ENCODE peak calls at places on chromosomes 2 and 18, in eight cellular contexts. One of them, this sample, is unnamed.

GRCh38 chr18:22682720-22683119 is 250.4 kb upstream of the RBBP8 start:
- DNase-seq in body of pancreas: no peak
- DNase-seq in adrenal gland: no peak
- DNase-seq in ovary: no peak
- DNase-seq in uterus: no peak
- DNase-seq in right lobe of liver: no peak
- DNase-seq in breast epithelium: no peak
- DNase-seq in prostate gland: no peak
- DNase-seq in this sample: no peak

GRCh38 chr2:11140492-11140891 is 14.8 kb upstream of the SLC66A3 start:
- DNase-seq in body of pancreas: no peak
- DNase-seq in adrenal gland: no peak
- DNase-seq in ovary: no peak
- DNase-seq in uterus: no peak
- DNase-seq in right lobe of liver: no peak
- DNase-seq in breast epithelium: no peak
- DNase-seq in prostate gland: no peak
- DNase-seq in this sample: no peak

GRCh38 chr2:106011380-106011779 is 182.7 kb downstream of the UXS1 start:
- DNase-seq in body of pancreas: no peak
- DNase-seq in adrenal gland: no peak
- DNase-seq in ovary: no peak
- DNase-seq in uterus: no peak
- DNase-seq in right lobe of liver: no peak
- DNase-seq in breast epithelium: no peak
- DNase-seq in prostate gland: no peak
- DNase-seq in this sample: no peak

GRCh38 chr2:58146707-58147106 is 94.4 kb downstream of the FANCL start:
- DNase-seq in body of pancreas: no peak
- DNase-seq in adrenal gland: no peak
- DNase-seq in ovary: no peak
- DNase-seq in uterus: no peak
- DNase-seq in right lobe of liver: no peak
- DNase-seq in breast epithelium: no peak
- DNase-seq in prostate gland: no peak
- DNase-seq in this sample: no peak

GRCh38 chr2:111238336-111238735 is 117.6 kb downstream of the BCL2L11 start:
- DNase-seq in body of pancreas: no peak
- DNase-seq in adrenal gland: no peak
- DNase-seq in ovary: no peak
- DNase-seq in uterus: no peak
- DNase-seq in right lobe of liver: no peak
- DNase-seq in breast epithelium: no peak
- DNase-seq in prostate gland: no peak
- DNase-seq in this sample: no peak

GRCh38 chr2:195711478-195711877 is 54.5 kb downstream of the SLC39A10 start:
- DNase-seq in body of pancreas: no peak
- DNase-seq in adrenal gland: no peak
- DNase-seq in ovary: no peak
- DNase-seq in uterus: no peak
- DNase-seq in right lobe of liver: no peak
- DNase-seq in breast epithelium: no peak
- DNase-seq in prostate gland: no peak
- DNase-seq in this sample: no peak

GRCh38 chr18:58896268-58896667 is 31.6 kb downstream of the ZNF532 start:
- DNase-seq in body of pancreas: no peak
- DNase-seq in adrenal gland: no peak
- DNase-seq in ovary: no peak
- DNase-seq in uterus: no peak
- DNase-seq in right lobe of liver: no peak
- DNase-seq in breast epithelium: no peak
- DNase-seq in prostate gland: no peak
- DNase-seq in this sample: peak; percentile 7

GRCh38 chr2:150135223-150135883 is 352.1 kb downstream of the RND3 start:
- DNase-seq in body of pancreas: peak; percentile 86
- DNase-seq in adrenal gland: no peak
- DNase-seq in ovary: no peak
- DNase-seq in uterus: no peak
- DNase-seq in right lobe of liver: peak; percentile 64
- DNase-seq in breast epithelium: no peak
- DNase-seq in prostate gland: no peak
- DNase-seq in this sample: no peak

GRCh38 chr2:71716697-71717624 is 263.6 kb downstream of the DYSF start:
- DNase-seq in body of pancreas: peak; percentile 76
- DNase-seq in adrenal gland: peak; percentile 93
- DNase-seq in ovary: no peak
- DNase-seq in uterus: peak; percentile 57
- DNase-seq in right lobe of liver: no peak
- DNase-seq in breast epithelium: peak; percentile 93
- DNase-seq in prostate gland: peak; percentile 33
- DNase-seq in this sample: peak; percentile 78

DNA sequence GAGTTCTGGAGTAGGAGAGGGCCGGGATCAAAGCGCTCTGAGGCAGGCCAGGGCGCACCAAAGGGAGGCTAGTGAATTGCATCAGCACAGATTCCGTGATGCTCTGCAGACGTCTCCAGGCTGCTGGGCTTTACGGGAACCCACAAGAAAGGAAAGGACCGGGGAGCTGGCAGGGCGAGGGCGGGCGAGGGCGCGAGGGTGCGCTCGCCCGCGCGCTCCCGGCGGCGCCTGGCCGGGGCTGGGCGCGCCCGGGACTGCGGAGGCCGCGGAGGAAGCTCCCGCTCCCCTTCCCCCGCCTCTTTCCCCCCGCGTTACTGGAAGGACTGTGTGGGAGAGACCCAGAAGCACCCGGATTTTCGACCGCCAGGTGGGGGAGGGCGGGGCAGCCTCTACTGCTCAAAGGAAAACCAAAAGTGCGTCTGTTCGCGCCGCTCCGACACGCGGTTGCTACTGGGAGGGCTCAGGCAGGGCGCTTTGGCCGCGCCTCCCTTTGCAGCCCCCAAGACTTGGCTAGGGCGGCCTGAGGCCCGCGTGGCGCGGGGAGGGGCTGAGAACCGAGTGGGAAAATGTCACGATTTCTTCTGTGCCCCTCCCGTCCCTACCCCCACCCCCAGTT is 2.3 kb upstream of the FOSL2 start:
- DNase-seq in body of pancreas: peak; percentile 81
- DNase-seq in adrenal gland: peak; percentile 97
- DNase-seq in ovary: peak; percentile 95
- DNase-seq in uterus: peak; percentile 93
- DNase-seq in right lobe of liver: peak; percentile 87
- DNase-seq in breast epithelium: peak; percentile 92
- DNase-seq in prostate gland: peak; percentile 93
- DNase-seq in this sample: peak; percentile 88
- TF ChIP-seq POLR2A in body of pancreas: peak; percentile 26
- TF ChIP-seq POLR2A in adrenal gland: peak; percentile 74
- TF ChIP-seq POLR2A in ovary: peak; percentile 44
- TF ChIP-seq POLR2A in uterus: peak; percentile 24
- TF ChIP-seq POLR2A in right lobe of liver: peak; percentile 64
- TF ChIP-seq POLR2A in breast epithelium: no peak
- TF ChIP-seq POLR2A in prostate gland: no peak
- TF ChIP-seq POLR2A in this sample: no peak

GRCh38 chr2:25497229-25497861 is 155.6 kb upstream of the DNMT3A start:
- DNase-seq in body of pancreas: no peak
- DNase-seq in adrenal gland: no peak
- DNase-seq in ovary: no peak
- DNase-seq in uterus: no peak
- DNase-seq in right lobe of liver: no peak
- DNase-seq in breast epithelium: no peak
- DNase-seq in prostate gland: no peak
- DNase-seq in this sample: no peak

GRCh38 chr2:25494626-25495025 is 152.9 kb upstream of the DNMT3A start:
- DNase-seq in body of pancreas: no peak
- DNase-seq in adrenal gland: no peak
- DNase-seq in ovary: no peak
- DNase-seq in uterus: no peak
- DNase-seq in right lobe of liver: no peak
- DNase-seq in breast epithelium: no peak
- DNase-seq in prostate gland: no peak
- DNase-seq in this sample: no peak

GRCh38 chr2:25497862-25498407 is 156.2 kb upstream of the DNMT3A start:
- DNase-seq in body of pancreas: no peak
- DNase-seq in adrenal gland: no peak
- DNase-seq in ovary: no peak
- DNase-seq in uterus: no peak
- DNase-seq in right lobe of liver: no peak
- DNase-seq in breast epithelium: no peak
- DNase-seq in prostate gland: no peak
- DNase-seq in this sample: no peak

GRCh38 chr2:25504266-25504665 is 162.5 kb upstream of the DNMT3A start:
- DNase-seq in body of pancreas: no peak
- DNase-seq in adrenal gland: no peak
- DNase-seq in ovary: no peak
- DNase-seq in uterus: no peak
- DNase-seq in right lobe of liver: no peak
- DNase-seq in breast epithelium: no peak
- DNase-seq in prostate gland: no peak
- DNase-seq in this sample: no peak

GRCh38 chr2:25499157-25499556 is 157.4 kb upstream of the DNMT3A start:
- DNase-seq in body of pancreas: no peak
- DNase-seq in adrenal gland: no peak
- DNase-seq in ovary: no peak
- DNase-seq in uterus: no peak
- DNase-seq in right lobe of liver: no peak
- DNase-seq in breast epithelium: no peak
- DNase-seq in prostate gland: no peak
- DNase-seq in this sample: no peak
- TF ChIP-seq CTCF in body of pancreas: no peak
- TF ChIP-seq CTCF in adrenal gland: no peak
- TF ChIP-seq CTCF in ovary: no peak
- TF ChIP-seq CTCF in uterus: no peak
- TF ChIP-seq CTCF in right lobe of liver: no peak
- TF ChIP-seq CTCF in breast epithelium: no peak
- TF ChIP-seq CTCF in prostate gland: no peak
- TF ChIP-seq CTCF in this sample: no peak

DNA sequence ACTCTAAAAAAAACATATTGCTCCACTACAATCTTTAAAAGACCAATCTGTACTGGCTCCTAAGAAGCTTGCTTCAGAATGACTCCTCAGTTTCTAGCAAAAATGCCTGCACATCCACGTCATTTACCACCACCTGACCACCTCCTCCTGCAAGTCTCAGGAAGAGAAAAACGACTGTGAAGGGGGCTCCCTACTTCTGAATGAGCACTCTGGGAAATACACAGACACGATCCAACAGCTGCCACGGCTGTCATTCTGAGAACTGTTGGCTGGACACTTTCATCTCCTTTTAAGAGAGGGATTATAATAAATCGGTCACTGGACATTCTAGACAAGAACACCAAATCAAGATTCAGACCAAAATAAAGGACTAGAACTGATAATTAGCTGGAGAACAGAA is 21.5 kb downstream of the EPG5 start:
- DNase-seq in body of pancreas: no peak
- DNase-seq in adrenal gland: no peak
- DNase-seq in ovary: no peak
- DNase-seq in uterus: no peak
- DNase-seq in right lobe of liver: no peak
- DNase-seq in breast epithelium: no peak
- DNase-seq in prostate gland: no peak
- DNase-seq in this sample: no peak
- H3K36me3 ChIP-seq in body of pancreas: peaks cover 53% of the 10 kb centered on the region
- H3K36me3 ChIP-seq in adrenal gland: no peaks in the 10 kb centered on the region
- H3K36me3 ChIP-seq in ovary: no peaks in the 10 kb centered on the region
- H3K36me3 ChIP-seq in uterus: no peaks in the 10 kb centered on the region
- H3K36me3 ChIP-seq in right lobe of liver: peaks cover 96% of the 10 kb centered on the region
- H3K36me3 ChIP-seq in breast epithelium: peaks cover 7% of the 10 kb centered on the region
- H3K36me3 ChIP-seq in prostate gland: peaks cover 21% of the 10 kb centered on the region
- H3K36me3 ChIP-seq in this sample: no peaks in the 10 kb centered on the region

DNA sequence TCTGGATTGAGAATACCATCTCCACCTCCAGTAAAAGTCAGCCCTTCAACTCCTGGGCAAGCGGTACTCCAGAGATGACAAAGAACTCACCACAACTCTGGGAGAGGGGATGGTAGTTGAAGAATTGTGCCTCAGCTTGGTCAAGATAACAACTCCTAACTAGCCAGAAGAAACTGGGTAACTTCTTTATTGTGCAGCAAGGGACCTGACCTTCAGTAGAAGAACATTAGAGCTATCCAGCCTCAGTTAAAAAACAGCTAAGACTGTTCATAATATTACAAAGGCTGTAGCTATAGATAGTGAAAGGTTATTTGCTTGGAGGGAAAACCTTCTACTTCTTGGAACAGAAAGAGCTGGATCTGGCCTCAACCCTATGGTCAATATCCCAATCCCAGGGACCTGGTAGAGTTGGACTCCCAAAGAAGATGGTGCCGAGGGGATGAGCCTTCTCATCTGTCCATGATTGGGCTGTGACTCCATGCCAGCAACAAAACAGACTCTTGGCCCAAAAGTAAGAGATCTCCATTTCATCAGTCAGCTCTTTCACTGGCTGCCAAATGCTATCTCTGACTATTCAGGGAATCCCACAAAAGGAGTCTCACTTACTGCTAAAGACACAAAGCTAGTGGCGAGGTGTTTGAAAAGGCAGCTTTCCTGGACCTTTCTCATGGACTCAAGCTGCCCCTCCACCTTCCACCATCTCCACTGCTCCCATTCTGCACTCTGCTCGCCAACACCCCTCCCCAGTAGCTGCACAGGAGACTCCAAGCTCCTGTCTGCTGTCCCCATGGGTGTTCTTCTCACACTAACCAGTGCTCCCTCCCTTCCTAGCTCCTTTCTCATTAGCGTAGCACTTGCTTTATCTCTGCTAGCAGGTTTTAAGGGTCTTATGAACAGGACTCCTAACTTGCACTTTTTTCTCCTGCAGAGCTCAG is 145.8 kb downstream of the CAPN13 start:
- DNase-seq in body of pancreas: no peak
- DNase-seq in adrenal gland: no peak
- DNase-seq in ovary: no peak
- DNase-seq in uterus: no peak
- DNase-seq in right lobe of liver: no peak
- DNase-seq in breast epithelium: no peak
- DNase-seq in prostate gland: no peak
- DNase-seq in this sample: no peak
- TF ChIP-seq POLR2A in body of pancreas: no peak
- TF ChIP-seq POLR2A in adrenal gland: no peak
- TF ChIP-seq POLR2A in ovary: no peak
- TF ChIP-seq POLR2A in uterus: no peak
- TF ChIP-seq POLR2A in right lobe of liver: no peak
- TF ChIP-seq POLR2A in breast epithelium: no peak
- TF ChIP-seq POLR2A in prostate gland: no peak
- TF ChIP-seq POLR2A in this sample: no peak